ENCODE peak calls at places on chromosomes 1 and 21, in six cellular contexts. L, A, O, P, V and G are unnamed samples.

GRCh38 chr1:221347706-221348105 is 394.2 kb downstream of the DUSP10 start:
- DNase-seq in O (no peak), A (no peak), V (no peak), P (no peak), L (no peak), G (no peak)

GRCh38 chr1:167679714-167680113 is 42.1 kb upstream of the MPZL1 start:
- DNase-seq in V (no peak), L (no peak), A (no peak), O (no peak), P (no peak), G (no peak)

GRCh38 chr21:45600248-45600647 is 43.3 kb upstream of the PCBP3 start:
- DNase-seq in L (no peak), V (no peak), O (no peak), A (no peak), P (no peak), G (no peak)

GRCh38 chr1:7117599-7118281 is 332.5 kb downstream of the CAMTA1 start:
- DNase-seq in P (peak; percentile 70), O (no peak), A (peak; percentile 43), V (peak; percentile 86), L (peak; percentile 6), G (peak; percentile 87)

GRCh38 chr1:180594723-180595122 is 36.0 kb downstream of the OVAAL start:
- DNase-seq in V (no peak), L (no peak), A (no peak), P (no peak), O (no peak), G (no peak)

GRCh38 chr21:24428539-24429186 is 1178.6 kb downstream of the MRPL39 start:
- DNase-seq in A (no peak), L (no peak), V (no peak), O (no peak), P (no peak), G (no peak)

GRCh38 chr1:113950908-113951307 is 21.8 kb downstream of the HIPK1 start:
- DNase-seq in O (no peak), V (no peak), P (no peak), A (no peak), L (no peak), G (no peak)

GRCh38 chr1:53754484-53755312 is 15.7 kb upstream of the GLIS1 start:
- DNase-seq in O (no peak), P (no peak), L (no peak), A (peak; percentile 60), V (no peak), G (peak; percentile 67)

GRCh38 chr21:44896561-44897286 is 23.2 kb upstream of the PTTG1IP start:
- DNase-seq in P (no peak), O (no peak), L (no peak), A (no peak), V (no peak), G (no peak)

GRCh38 chr1:236888126-236888525 is 93.0 kb downstream of the MTR start:
- DNase-seq in V (no peak), A (no peak), P (no peak), O (no peak), L (no peak), G (no peak)

GRCh38 chr1:154849645-154850131 is 20.4 kb downstream of the KCNN3 start:
- DNase-seq in V (no peak), O (no peak), P (no peak), L (no peak), A (no peak), G (no peak)

GRCh38 chr1:98325646-98326441 is 335.7 kb upstream of the SNX7 start:
- DNase-seq in P (peak; percentile 78), V (peak; percentile 77), L (peak; percentile 72), A (peak; percentile 92), O (no peak), G (peak; percentile 67)

GRCh38 chr1:30804381-30804780 is 46.8 kb upstream of the LAPTM5 start:
- DNase-seq in V (no peak), A (no peak), P (no peak), O (no peak), L (no peak), G (no peak)

GRCh38 chr1:212179394-212180076 is 105.7 kb upstream of the PPP2R5A start:
- DNase-seq in O (no peak), V (peak; percentile 76), L (peak; percentile 69), A (peak; percentile 94), P (peak; percentile 47), G (peak; percentile 53)

GRCh38 chr1:222441006-222441620 is 106.8 kb downstream of the HHIPL2 start:
- DNase-seq in V (no peak), P (no peak), A (no peak), O (no peak), L (no peak), G (no peak)

GRCh38 chr1:70899735-70900134 is 147.9 kb downstream of the PTGER3 start:
- DNase-seq in V (no peak), L (no peak), P (no peak), O (no peak), A (no peak), G (no peak)

GRCh38 chr1:222995230-222995580 is 147.8 kb downstream of the TLR5 start:
- DNase-seq in V (no peak), A (no peak), O (no peak), L (no peak), P (no peak), G (no peak)

GRCh38 chr1:159009287-159009686 is 420 bp upstream of the IFI16 start:
- DNase-seq in O (no peak), P (no peak), A (no peak), V (no peak), L (no peak), G (no peak)

GRCh38 chr1:151760597-151761385 is 2.5 kb downstream of the MRPL9 start:
- DNase-seq in O (no peak), P (no peak), A (no peak), L (no peak), V (no peak), G (no peak)